ENCODE peak calls at places on chromosomes 11 and 22, in nine cellular contexts. J is upper lobe of left lung, C is transverse colon, R is sigmoid colon, Z is suprapubic skin, D is ovary, K is tibial nerve, S is SK-N-SH, W is GM12878. L is an unnamed sample.
A peak's percentile ranks its signal among the peaks of the same experiment; 100 is the strongest.

GRCh38 chr11:586376-587316 is 10.4 kb downstream of the PHRF1 start:
- DNase-seq in J (peak; percentile 77), C (no peak), R (no peak), Z (no peak), D (no peak), K (no peak), S (no peak), W (no peak), L (no peak)

GRCh38 chr11:123509737-123510578 is 79.9 kb downstream of the GRAMD1B start:
- DNase-seq in J (peak; percentile 46), C (no peak), R (no peak), Z (no peak), D (no peak), K (no peak), S (peak; percentile 84), W (no peak), L (no peak)

GRCh38 chr11:29782447-29782846 is 234.4 kb downstream of the KCNA4 start:
- DNase-seq in J (no peak), C (no peak), R (no peak), Z (no peak), D (no peak), K (no peak), S (no peak), W (no peak), L (no peak)

GRCh38 chr11:95137299-95137698 is 47.7 kb downstream of the ENDOD1 start:
- DNase-seq in J (no peak), C (no peak), R (no peak), Z (no peak), D (no peak), K (no peak), S (no peak), W (no peak), L (no peak)

GRCh38 chr11:103091810-103092524 is at the start of gene DCUN1D5:
- DNase-seq in J (peak; percentile 98), C (peak; percentile 98), R (peak; percentile 98), Z (peak; percentile 98), D (peak; percentile 96), K (peak; percentile 90), S (peak; percentile 96), W (peak; percentile 89), L (peak; percentile 98)

GRCh38 chr22:28424427-28425080 is 255.1 kb downstream of the TTC28 start:
- DNase-seq in J (no peak), C (no peak), R (no peak), Z (no peak), D (no peak), K (no peak), S (peak; percentile 39), W (no peak), L (no peak)

GRCh38 chr11:1705121-1706052 is 8.4 kb downstream of the KRTAP5-6 start:
- DNase-seq in J (no peak), C (no peak), R (no peak), Z (peak; percentile 60), D (no peak), K (no peak), S (no peak), W (no peak), L (no peak)

GRCh38 chr22:44118645-44119315 is 61.9 kb upstream of the PARVG start:
- DNase-seq in J (no peak), C (no peak), R (peak; percentile 48), Z (no peak), D (no peak), K (no peak), S (no peak), W (no peak), L (no peak)

GRCh38 chr11:65496304-65497140 is 2.3 kb upstream of the MALAT1 start:
- DNase-seq in J (no peak), C (no peak), R (peak; percentile 76), Z (peak; percentile 78), D (no peak), K (peak; percentile 60), S (no peak), W (no peak), L (no peak)

DNA sequence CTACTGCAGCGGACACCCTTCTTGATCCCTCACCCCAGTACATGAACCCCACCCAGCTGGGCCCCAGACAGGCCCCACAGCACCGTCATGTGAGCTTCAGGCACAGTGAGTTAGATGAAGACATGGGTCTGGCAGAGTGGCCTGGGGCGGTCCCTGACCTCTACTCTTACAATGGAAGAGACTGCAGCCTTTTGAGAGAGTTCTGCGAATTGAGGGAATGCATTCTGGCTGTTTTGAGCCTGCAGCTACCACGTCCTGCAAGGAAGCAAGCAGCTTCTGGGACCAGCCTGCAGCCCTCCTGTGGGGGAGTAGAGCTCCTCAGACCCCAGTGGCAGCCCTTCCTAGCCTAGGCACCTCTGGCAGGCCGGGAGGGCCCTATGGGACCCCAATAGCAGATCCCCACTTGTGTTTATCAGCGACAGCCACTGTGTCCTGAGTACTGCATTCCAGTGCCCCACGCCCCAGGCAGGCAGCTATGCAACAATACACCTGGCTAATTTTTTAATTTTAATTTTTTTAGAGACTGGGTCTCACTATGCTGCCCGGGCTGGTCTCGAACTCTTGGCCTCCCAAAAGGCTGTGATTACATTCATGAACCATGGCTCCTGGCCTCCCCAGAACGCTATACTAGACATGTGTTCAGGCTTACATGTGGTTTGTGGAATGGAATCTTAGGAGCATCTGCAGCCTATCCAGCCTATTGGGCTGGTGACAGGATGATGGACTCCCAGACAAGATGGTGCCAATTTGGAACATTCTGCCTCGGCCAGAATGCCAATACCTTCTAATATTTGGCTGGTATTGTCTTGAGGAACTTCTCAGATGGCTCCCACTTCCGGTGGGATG is 705 bp upstream of the SLC7A4 start:
- DNase-seq in J (no peak), C (no peak), R (no peak), Z (no peak), D (no peak), K (no peak), S (no peak), W (no peak), L (no peak)
- TF ChIP-seq EP300 in J (no peak), C (no peak), R (no peak), Z (no peak), D (no peak), K (no peak), S (no peak), W (no peak), L (no peak)

GRCh38 chr22:23282516-23282915 is 102.2 kb downstream of the BCR start:
- DNase-seq in J (peak; percentile 50), C (no peak), R (no peak), Z (no peak), D (no peak), K (no peak), S (no peak), W (no peak), L (no peak)
- H3K36me3 ChIP-seq in J (peaks cover 41% of the 10 kb centered on the region), C (peaks cover 5% of the 10 kb centered on the region), R (peaks cover 18% of the 10 kb centered on the region), Z (peaks cover 39% of the 10 kb centered on the region), D (no peaks in the 10 kb centered on the region), K (no peaks in the 10 kb centered on the region), S (peaks cover 3% of the 10 kb centered on the region), W (peaks cover 4% of the 10 kb centered on the region), L (peaks cover 84% of the 10 kb centered on the region)

GRCh38 chr11:86804871-86805415 is 4.6 kb downstream of the PRSS23 start:
- DNase-seq in J (no peak), C (no peak), R (no peak), Z (no peak), D (no peak), K (no peak), S (no peak), W (no peak), L (no peak)

GRCh38 chr11:86802601-86803051 is 2.3 kb downstream of the PRSS23 start:
- DNase-seq in J (no peak), C (no peak), R (no peak), Z (no peak), D (no peak), K (no peak), S (peak; percentile 43), W (no peak), L (no peak)

GRCh38 chr11:86802146-86802545 is 1.8 kb downstream of the PRSS23 start:
- DNase-seq in J (no peak), C (no peak), R (no peak), Z (no peak), D (no peak), K (no peak), S (no peak), W (no peak), L (no peak)

GRCh38 chr11:86803641-86804040 is 3.3 kb downstream of the PRSS23 start:
- DNase-seq in J (no peak), C (no peak), R (no peak), Z (no peak), D (no peak), K (no peak), S (no peak), W (no peak), L (no peak)

DNA sequence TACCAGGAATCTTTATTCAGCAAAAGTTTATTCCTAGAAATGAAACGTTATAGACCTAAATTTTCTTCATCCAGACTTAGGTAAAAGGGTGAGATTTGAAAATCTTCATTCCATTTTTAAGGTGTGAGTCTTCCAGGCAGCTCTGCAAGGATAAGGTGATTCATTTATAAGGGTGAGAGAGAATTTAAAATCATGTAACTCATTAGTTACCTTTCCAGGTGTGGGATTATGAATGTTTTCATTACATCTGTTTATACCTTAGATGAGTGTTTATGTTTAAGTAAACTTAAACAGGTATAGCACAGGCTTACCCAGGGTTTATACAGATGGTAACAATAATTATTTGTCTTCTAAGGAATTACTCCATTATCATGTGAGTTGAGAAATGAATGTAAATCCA is 2.8 kb downstream of the PRSS23 start:
- DNase-seq in J (no peak), C (no peak), R (no peak), Z (no peak), D (no peak), K (no peak), S (no peak), W (no peak), L (no peak)
- H3K4me1 ChIP-seq in J (peaks cover 25% of the 10 kb centered on the region), C (peaks cover 16% of the 10 kb centered on the region), R (peaks cover 73% of the 10 kb centered on the region), Z (peaks cover 44% of the 10 kb centered on the region), D (peaks cover 7% of the 10 kb centered on the region), K (peaks cover 19% of the 10 kb centered on the region), S (peaks cover 30% of the 10 kb centered on the region), W (no peaks in the 10 kb centered on the region), L (peaks cover 25% of the 10 kb centered on the region)

GRCh38 chr11:46073632-46074031 is 47.6 kb downstream of the PHF21A start:
- DNase-seq in J (no peak), C (no peak), R (no peak), Z (no peak), D (no peak), K (no peak), S (no peak), W (no peak), L (no peak)

GRCh38 chr11:46069595-46069994 is 51.7 kb downstream of the PHF21A start:
- DNase-seq in J (no peak), C (no peak), R (no peak), Z (no peak), D (no peak), K (no peak), S (no peak), W (no peak), L (no peak)

GRCh38 chr11:46075168-46075567 is 46.1 kb downstream of the PHF21A start:
- DNase-seq in J (no peak), C (no peak), R (no peak), Z (no peak), D (no peak), K (no peak), S (no peak), W (no peak), L (no peak)

GRCh38 chr11:46072172-46072964 is 48.9 kb downstream of the PHF21A start:
- DNase-seq in J (no peak), C (no peak), R (peak; percentile 68), Z (no peak), D (peak; percentile 20), K (no peak), S (no peak), W (no peak), L (no peak)

DNA sequence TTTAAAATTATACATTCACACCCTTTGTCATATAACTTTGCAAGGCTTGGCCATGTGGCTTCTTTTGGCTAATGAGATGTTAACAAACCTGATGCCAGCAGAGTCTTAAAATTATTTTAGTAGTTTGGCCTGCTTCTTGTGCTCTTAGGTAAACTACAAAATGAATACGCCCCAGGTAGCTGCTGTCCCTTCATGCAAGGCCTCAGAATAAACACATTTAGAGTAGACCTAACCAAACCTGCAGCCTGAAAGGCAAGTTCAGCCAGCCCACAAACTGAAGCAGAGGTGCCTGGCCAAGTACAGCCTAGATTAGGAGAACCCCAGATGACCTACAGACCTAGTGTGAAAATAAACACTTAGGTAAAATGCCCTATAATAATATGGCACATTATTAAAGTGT is 50.2 kb downstream of the PHF21A start:
- DNase-seq in J (no peak), C (no peak), R (no peak), Z (no peak), D (no peak), K (no peak), S (no peak), W (no peak), L (no peak)
- TF ChIP-seq EP300 in J (no peak), C (no peak), R (no peak), Z (no peak), D (no peak), K (no peak), S (no peak), W (no peak), L (no peak)